ENCODE peak calls at places on chromosomes 16 and 17, in seven cellular contexts. W is activated CD8-positive, alpha-beta memory T cell treated with anti-CD3 and anti-CD28 coated beads for 1 hour; K is NCI-H510A treated with DMSO at 0.1 percent for 48 hours; U is B cell; L is ACHN; X is NCI-H524; J is immature natural killer cell. O is an unnamed sample.

GRCh38 chr16:89041571-89042481 is 51.8 kb upstream of the ACSF3 start:
- DNase-seq in J (no peak), U (no peak), K (no peak), W (no peak), L (no peak), X (no peak), O (no peak)

GRCh38 chr17:75371981-75372380 is 33.5 kb downstream of the GRB2 start:
- DNase-seq in X (no peak), U (no peak), W (no peak), L (no peak), J (no peak), K (no peak), O (no peak)

GRCh38 chr17:79285973-79286372 is 211.3 kb downstream of the ENGASE start:
- DNase-seq in L (no peak), U (no peak), K (no peak), W (no peak), X (no peak), J (no peak), O (no peak)

GRCh38 chr17:29591737-29592624 is 951 bp upstream of the ANKRD13B start:
- DNase-seq in X (peak), U (peak), K (peak), J (peak), L (peak), W (no peak), O (peak)

GRCh38 chr17:77361986-77362620 is 221.3 kb downstream of the SEC14L1 start:
- DNase-seq in X (no peak), W (no peak), L (no peak), J (no peak), U (no peak), K (no peak), O (no peak)

GRCh38 chr17:82333279-82334171 is at the start of gene SECTM1:
- DNase-seq in K (no peak), U (peak), X (no peak), W (no peak), L (peak), J (no peak), O (peak)

GRCh38 chr16:19210175-19210924 is 42.3 kb downstream of the SYT17 start:
- DNase-seq in K (no peak), W (no peak), J (no peak), L (no peak), U (peak), X (no peak), O (no peak)

GRCh38 chr16:15881794-15882379 is 6.5 kb downstream of the CEP20 start:
- DNase-seq in W (no peak), J (no peak), K (no peak), X (no peak), L (no peak), U (no peak), O (no peak)